ENCODE peak calls at places on chromosomes 16 and 17, in nine cellular contexts. B is adrenal gland; A is CD8-positive, alpha-beta memory T cell; J is SJSA1; N is prostate gland; E is kidney; R is RWPE2; G is heart right ventricle; K is left ventricle myocardium inferior. U is an unnamed sample.
A peak's percentile ranks its signal among the peaks of the same experiment; 100 is the strongest.

GRCh38 chr17:40722146-40722720 is 18.7 kb upstream of the KRT24 start:
- DNase-seq in B (no peak), A (no peak), J (no peak), N (no peak), E (no peak), R (no peak), G (no peak), K (no peak), U (no peak)

GRCh38 chr17:3965123-3965800 is 1.0 kb upstream of the ATP2A3 start:
- DNase-seq in B (peak; percentile 67), A (peak; percentile 70), J (peak; percentile 61), N (peak; percentile 62), E (peak; percentile 86), R (no peak), G (peak; percentile 58), K (peak; percentile 59), U (peak; percentile 46)

GRCh38 chr17:68391561-68392268 is 65.6 kb downstream of the WIPI1 start:
- DNase-seq in B (peak; percentile 47), A (no peak), J (peak; percentile 37), N (no peak), E (no peak), R (no peak), G (no peak), K (no peak), U (no peak)

GRCh38 chr17:61504697-61505096 is 52.5 kb downstream of the TBX4 start:
- DNase-seq in B (no peak), A (no peak), J (no peak), N (no peak), E (no peak), R (no peak), G (no peak), K (no peak), U (no peak)

GRCh38 chr17:71921726-71922320 is 199.0 kb upstream of the SOX9 start:
- DNase-seq in B (no peak), A (peak; percentile 22), J (no peak), N (no peak), E (no peak), R (no peak), G (no peak), K (no peak), U (no peak)

GRCh38 chr17:32926183-32926582 is 1.8 kb upstream of the TMEM98 start:
- DNase-seq in B (no peak), A (no peak), J (no peak), N (no peak), E (no peak), R (no peak), G (no peak), K (no peak), U (no peak)

GRCh38 chr17:49459401-49459984 is 35.6 kb upstream of the NGFR start:
- DNase-seq in B (no peak), A (no peak), J (no peak), N (no peak), E (no peak), R (no peak), G (no peak), K (no peak), U (no peak)

GRCh38 chr17:4895121-4895520 is 4.2 kb upstream of the C17orf107 start:
- DNase-seq in B (no peak), A (no peak), J (no peak), N (no peak), E (no peak), R (no peak), G (no peak), K (no peak), U (no peak)

GRCh38 chr16:73053379-73054130 is 5.6 kb upstream of the ZFHX3 start:
- DNase-seq in B (peak; percentile 78), A (no peak), J (peak; percentile 89), N (no peak), E (peak; percentile 71), R (peak; percentile 84), G (no peak), K (no peak), U (peak; percentile 72)

GRCh38 chr17:17752822-17753448 is 71.7 kb downstream of the RAI1 start:
- DNase-seq in B (peak; percentile 70), A (peak; percentile 10), J (no peak), N (no peak), E (peak; percentile 75), R (no peak), G (no peak), K (no peak), U (peak; percentile 33)

GRCh38 chr16:72794319-72794718 is 253.6 kb downstream of the ZFHX3 start:
- DNase-seq in B (no peak), A (no peak), J (no peak), N (no peak), E (no peak), R (no peak), G (peak; percentile 28), K (no peak), U (no peak)

GRCh38 chr17:17763734-17764133 is 73.1 kb downstream of the SREBF1 start:
- DNase-seq in B (no peak), A (no peak), J (no peak), N (no peak), E (no peak), R (no peak), G (no peak), K (no peak), U (no peak)

GRCh38 chr16:86022381-86022960 is 123.5 kb downstream of the IRF8 start:
- DNase-seq in B (no peak), A (no peak), J (no peak), N (no peak), E (peak; percentile 31), R (peak; percentile 19), G (no peak), K (no peak), U (no peak)

GRCh38 chr16:51431517-51432241 is 280.6 kb upstream of the SALL1 start:
- DNase-seq in B (no peak), A (no peak), J (peak; percentile 91), N (no peak), E (no peak), R (peak; percentile 72), G (no peak), K (no peak), U (no peak)

GRCh38 chr17:6085812-6086211 is 15.6 kb downstream of the WSCD1 start:
- DNase-seq in B (no peak), A (no peak), J (no peak), N (no peak), E (no peak), R (no peak), G (no peak), K (no peak), U (no peak)

GRCh38 chr16:5560084-5560483 is 462.5 kb upstream of the EEF2KMT start:
- DNase-seq in B (no peak), A (no peak), J (no peak), N (no peak), E (no peak), R (no peak), G (no peak), K (no peak), U (no peak)

GRCh38 chr17:57406981-57407286 is 150.6 kb downstream of the MSI2 start:
- DNase-seq in B (no peak), A (no peak), J (no peak), N (no peak), E (no peak), R (no peak), G (no peak), K (no peak), U (no peak)
- H3K27ac ChIP-seq in B (peak overlapping the region; percentile 43), A (no peak overlapping the region), J (peak overlapping the region; percentile 73), N (peak overlapping the region; percentile 76), E (peak overlapping the region; percentile 65), R (no peak overlapping the region), G (peak overlapping the region; percentile 20), K (peak overlapping the region; percentile 43), U (peak overlapping the region; percentile 79)

DNA sequence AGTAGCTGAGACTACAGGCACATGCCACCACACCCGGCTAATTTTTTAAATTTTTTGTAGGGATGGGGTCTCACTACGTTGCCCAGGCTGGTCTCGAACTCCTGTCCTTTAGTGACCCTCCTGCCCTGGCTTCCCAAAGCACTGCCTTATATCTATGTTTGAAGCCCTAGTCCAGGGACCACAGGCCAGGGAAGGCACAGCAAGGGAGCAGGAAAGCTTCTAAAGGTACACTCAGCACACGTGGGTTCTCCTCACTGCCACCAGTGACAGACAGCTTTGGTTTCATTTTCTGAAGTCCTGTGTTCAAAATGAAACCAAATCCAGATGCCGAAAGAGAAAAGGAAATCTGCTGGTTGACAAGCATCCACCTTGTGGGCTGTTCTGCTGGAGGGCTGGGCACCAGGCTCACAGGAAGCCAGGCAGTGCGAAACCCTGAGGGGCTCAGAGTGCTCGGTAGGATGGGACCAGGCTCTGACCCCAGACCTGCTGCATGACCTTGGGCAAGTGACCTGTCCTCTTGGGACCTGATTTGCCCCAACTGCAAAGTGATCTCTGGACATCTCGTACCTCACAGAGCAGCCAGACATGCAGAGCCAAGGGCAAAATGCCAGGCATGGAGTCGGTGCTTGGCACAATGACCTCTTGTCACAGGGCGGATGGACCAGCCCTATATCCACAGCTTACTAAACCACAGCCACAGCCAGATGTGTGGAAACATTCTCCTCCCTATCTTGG is 2.7 kb upstream of the SOCS1 start:
- DNase-seq in B (peak; percentile 82), A (peak; percentile 55), J (no peak), N (no peak), E (peak; percentile 81), R (no peak), G (peak; percentile 67), K (peak; percentile 74), U (no peak)
- H3K4me3 ChIP-seq in B (no peak overlapping the region), A (peak overlapping the region; percentile 37), J (no peak overlapping the region), N (no peak overlapping the region), E (peak overlapping the region; percentile 1), R (no peak overlapping the region), G (peak overlapping the region; percentile 31), K (peak overlapping the region; percentile 43), U (no peak overlapping the region)

DNA sequence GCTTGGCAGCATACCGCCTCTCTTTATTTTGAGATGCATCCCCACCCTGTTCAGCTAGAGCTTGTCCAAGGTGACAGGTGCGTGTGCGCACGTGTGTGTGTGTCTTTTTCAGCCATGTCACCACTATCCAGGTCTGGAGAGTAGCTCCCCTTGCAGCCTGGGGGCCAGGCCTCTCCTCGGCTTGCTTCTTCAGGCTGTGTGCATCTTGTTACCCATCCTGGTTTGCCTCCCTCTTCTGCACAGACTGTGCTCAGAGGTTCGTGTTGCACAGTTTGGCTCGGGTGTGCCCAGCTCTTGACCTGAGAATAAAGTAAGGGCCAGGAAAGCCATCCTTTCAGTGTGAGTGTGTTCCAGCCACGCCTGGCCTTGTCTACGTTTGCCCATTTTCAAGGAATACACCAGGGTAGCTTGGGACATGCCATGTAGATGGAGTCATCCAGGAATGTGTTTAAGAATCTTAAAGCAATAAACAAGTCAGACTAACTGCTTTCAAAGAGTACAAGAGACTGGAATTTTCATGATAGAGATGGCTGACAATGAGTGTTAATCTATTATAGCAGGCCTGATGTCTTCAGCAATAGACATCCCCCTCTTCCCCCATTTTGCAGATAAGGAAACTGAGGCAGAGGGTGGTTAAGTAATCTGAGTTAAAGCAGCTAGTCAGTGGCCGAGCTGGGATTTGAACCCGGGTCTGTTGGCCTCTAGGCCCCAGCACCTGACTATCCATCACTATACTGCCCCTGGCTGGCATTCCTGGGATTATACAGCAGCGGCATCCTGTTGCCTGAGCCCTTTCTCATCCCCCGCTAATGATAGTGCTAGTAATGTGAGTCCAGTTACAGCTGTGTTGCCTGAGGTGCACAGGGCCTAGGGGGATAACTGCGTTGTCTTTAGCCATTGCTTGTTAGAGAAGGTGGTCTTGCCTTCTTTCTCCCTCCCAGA is 77.9 kb downstream of the KSR1 start:
- DNase-seq in B (no peak), A (no peak), J (peak; percentile 84), N (no peak), E (no peak), R (no peak), G (no peak), K (no peak), U (peak; percentile 34)
- H3K27ac ChIP-seq in B (no peak overlapping the region), A (no peak overlapping the region), J (peak overlapping the region; percentile 81), N (no peak overlapping the region), E (no peak overlapping the region), R (peak overlapping the region; percentile 3), G (no peak overlapping the region), K (no peak overlapping the region), U (no peak overlapping the region)

GRCh38 chr17:1718362-1719165 is 5.9 kb upstream of the WDR81 start:
- DNase-seq in B (peak; percentile 68), A (no peak), J (peak; percentile 40), N (no peak), E (peak; percentile 84), R (no peak), G (no peak), K (no peak), U (no peak)
- H3K4me3 ChIP-seq in B (no peak overlapping the region), A (no peak overlapping the region), J (no peak overlapping the region), N (no peak overlapping the region), E (no peak overlapping the region), R (no peak overlapping the region), G (no peak overlapping the region), K (no peak overlapping the region), U (no peak overlapping the region)